ENCODE peak calls at places on chromosomes 3 and 15, in five cellular contexts. X is lung, U is fibroblast of lung, M is pancreas, V is tibial artery. F is an unnamed sample.
A peak's percentile ranks its signal among the peaks of the same experiment; 100 is the strongest.

GRCh38 chr3:79515072-79515471 is 252.7 kb downstream of the ROBO1 start:
- DNase-seq in X (no peak), U (peak; percentile 24), M (no peak), V (no peak), F (no peak)

GRCh38 chr3:24481193-24481592 is 13.5 kb downstream of the THRB start:
- DNase-seq in X (no peak), U (no peak), M (no peak), V (no peak), F (no peak)

GRCh38 chr15:84910928-84911623 is 26.6 kb downstream of the SLC28A1 start:
- DNase-seq in X (no peak), U (no peak), M (no peak), V (peak; percentile 62), F (no peak)

GRCh38 chr15:42549052-42549491 is 434 bp downstream of the HAUS2 start:
- DNase-seq in X (peak; percentile 32), U (peak; percentile 24), M (no peak), V (no peak), F (no peak)

GRCh38 chr3:170178631-170179030 is 2.9 kb downstream of the PHC3 start:
- DNase-seq in X (no peak), U (no peak), M (no peak), V (no peak), F (no peak)

GRCh38 chr3:146504546-146505197 is 35.3 kb upstream of the PLSCR2 start:
- DNase-seq in X (no peak), U (no peak), M (no peak), V (no peak), F (no peak)

GRCh38 chr3:79184226-79184625 is 583.6 kb downstream of the ROBO1 start:
- DNase-seq in X (no peak), U (no peak), M (no peak), V (no peak), F (no peak)

GRCh38 chr3:159971311-159971710 is 17.3 kb upstream of the IL12A start:
- DNase-seq in X (no peak), U (no peak), M (no peak), V (no peak), F (no peak)

GRCh38 chr3:42979044-42979962 is at the start of gene GASK1A:
- DNase-seq in X (peak; percentile 46), U (no peak), M (peak; percentile 53), V (peak; percentile 84), F (peak; percentile 68)

GRCh38 chr3:18237251-18238005 is 187.7 kb downstream of the SATB1 start:
- DNase-seq in X (no peak), U (peak; percentile 17), M (no peak), V (no peak), F (no peak)

GRCh38 chr3:51930439-51930838 is 11.3 kb downstream of the RRP9 start:
- DNase-seq in X (no peak), U (no peak), M (no peak), V (no peak), F (no peak)

GRCh38 chr3:45365060-45365459 is 23.3 kb upstream of the LARS2 start:
- DNase-seq in X (no peak), U (no peak), M (no peak), V (no peak), F (no peak)

GRCh38 chr3:52681610-52682009 is 4.1 kb downstream of the PBRM1 start:
- DNase-seq in X (no peak), U (no peak), M (no peak), V (no peak), F (no peak)

GRCh38 chr15:41160639-41161315 is 44.7 kb upstream of the INO80 start:
- DNase-seq in X (no peak), U (no peak), M (no peak), V (no peak), F (no peak)

GRCh38 chr3:50430186-50430585 is 70.9 kb upstream of the TMEM115 start:
- DNase-seq in X (no peak), U (no peak), M (no peak), V (no peak), F (no peak)

GRCh38 chr3:171142985-171143384 is 116.5 kb upstream of the SLC2A2 start:
- DNase-seq in X (peak; percentile 36), U (peak; percentile 74), M (peak; percentile 57), V (no peak), F (no peak)

GRCh38 chr15:81056276-81056675 is 55.6 kb downstream of the TLNRD1 start:
- DNase-seq in X (no peak), U (no peak), M (no peak), V (no peak), F (no peak)

GRCh38 chr3:121274411-121274810 is 271.4 kb downstream of the POLQ start:
- DNase-seq in X (no peak), U (no peak), M (no peak), V (no peak), F (no peak)

GRCh38 chr3:121477589-121477988 is 68.2 kb downstream of the POLQ start:
- DNase-seq in X (no peak), U (peak; percentile 17), M (no peak), V (no peak), F (no peak)

GRCh38 chr15:43132830-43133428 is 457 bp upstream of the TMEM62 start:
- DNase-seq in X (no peak), U (no peak), M (no peak), V (no peak), F (no peak)

GRCh38 chr15:60858511-60859085 is 370.5 kb downstream of the RORA start:
- DNase-seq in X (no peak), U (no peak), M (no peak), V (no peak), F (no peak)

GRCh38 chr3:52471371-52472238 is 16.2 kb downstream of the NISCH start:
- DNase-seq in X (peak; percentile 80), U (peak; percentile 60), M (no peak), V (peak; percentile 83), F (peak; percentile 51)

GRCh38 chr3:28349397-28350000 is 875 bp upstream of the AZI2 start:
- DNase-seq in X (no peak), U (no peak), M (no peak), V (no peak), F (no peak)

GRCh38 chr3:37751967-37752660 is 109.6 kb upstream of the CTDSPL start:
- DNase-seq in X (no peak), U (no peak), M (no peak), V (no peak), F (no peak)

GRCh38 chr15:48002772-48003171 is 118.0 kb upstream of the SLC24A5 start:
- DNase-seq in X (no peak), U (no peak), M (no peak), V (no peak), F (no peak)

DNA sequence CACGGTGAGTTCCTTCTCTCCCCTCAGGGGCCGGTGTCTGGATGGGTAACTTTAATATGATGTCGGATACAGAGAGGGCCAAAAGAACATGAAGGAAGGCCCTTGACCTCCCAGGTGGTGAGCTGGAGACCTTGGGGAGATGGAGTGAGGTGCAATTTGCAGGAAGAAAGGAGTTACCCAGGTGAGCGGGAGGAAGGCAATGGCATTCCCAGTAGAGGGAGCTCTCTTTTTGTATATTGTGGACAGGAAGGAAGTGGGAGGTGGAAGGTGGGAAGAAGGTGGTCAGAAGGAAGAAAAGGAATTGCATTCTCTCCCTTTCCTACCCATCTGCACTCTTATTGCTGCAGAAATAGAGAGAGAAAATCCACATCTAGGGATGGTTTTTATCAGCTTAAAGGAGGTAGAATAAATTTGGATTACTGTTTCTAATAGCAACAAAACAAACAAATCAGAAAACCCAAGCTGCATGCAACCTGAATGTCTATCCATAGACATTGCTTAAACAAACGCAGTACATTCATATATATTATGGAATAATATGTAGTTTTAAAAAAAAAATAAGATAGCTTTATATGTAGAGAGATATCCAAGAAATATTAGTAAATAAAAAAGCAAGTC is 169.0 kb upstream of the TSC22D2 start:
- DNase-seq in X (no peak), U (no peak), M (no peak), V (no peak), F (no peak)
- TF ChIP-seq CTCF in X (no peak), U (peak; percentile 11), M (no peak), V (no peak), F (peak; percentile 68)

DNA sequence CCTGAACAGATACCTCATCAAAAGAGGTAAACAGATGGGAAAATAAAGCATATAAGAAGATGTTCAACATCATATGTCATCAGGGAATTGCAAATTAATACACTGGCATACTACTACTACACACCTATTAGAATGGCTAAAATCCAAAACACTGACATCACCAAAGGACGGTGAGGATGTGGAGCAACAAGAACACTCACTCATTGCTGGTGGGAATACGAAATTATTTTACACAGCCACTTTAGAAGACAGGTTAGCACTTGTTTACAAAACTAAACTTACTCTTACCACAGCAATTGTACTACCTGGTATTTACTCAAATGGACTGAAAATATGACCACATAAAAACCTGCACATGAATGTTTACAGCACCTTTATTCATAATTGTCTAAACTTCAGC is 119.6 kb downstream of the GSK3B start:
- DNase-seq in X (no peak), U (no peak), M (no peak), V (no peak), F (no peak)
- H3K27ac ChIP-seq in X (no peak overlapping the region), U (no peak overlapping the region), M (no peak overlapping the region), V (no peak overlapping the region), F (peak overlapping the region; percentile 23)

GRCh38 chr15:63672775-63673174 is 75.6 kb downstream of the FBXL22 start:
- DNase-seq in X (no peak), U (no peak), M (no peak), V (no peak), F (no peak)

GRCh38 chr15:63663906-63664305 is 66.7 kb downstream of the FBXL22 start:
- DNase-seq in X (no peak), U (no peak), M (no peak), V (no peak), F (no peak)

GRCh38 chr15:63672369-63672768 is 75.2 kb downstream of the FBXL22 start:
- DNase-seq in X (no peak), U (no peak), M (no peak), V (no peak), F (no peak)

GRCh38 chr15:63668601-63669000 is 71.4 kb downstream of the FBXL22 start:
- DNase-seq in X (no peak), U (no peak), M (no peak), V (no peak), F (no peak)

DNA sequence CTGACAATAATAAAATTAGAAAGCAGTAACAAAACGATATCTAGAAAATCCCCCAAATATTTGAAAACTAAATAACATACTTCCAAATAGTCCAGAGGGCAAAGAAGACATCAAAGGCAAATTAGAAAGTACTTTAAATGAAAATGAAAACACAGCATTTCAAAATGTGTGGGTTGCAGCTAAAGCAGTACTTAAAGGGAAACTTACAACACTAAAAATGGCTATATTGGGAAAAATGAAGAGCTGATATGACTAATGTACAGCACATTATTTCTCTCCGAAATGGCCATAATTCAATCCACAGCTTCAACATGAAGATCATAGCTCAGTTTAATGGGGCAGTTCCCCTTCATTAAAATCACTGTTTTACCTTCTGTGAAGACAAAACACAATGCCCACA is 71.9 kb downstream of the FBXL22 start:
- DNase-seq in X (no peak), U (no peak), M (no peak), V (no peak), F (no peak)
- H3K4me1 ChIP-seq in X (no peaks in the 10 kb centered on the region), U (no peaks in the 10 kb centered on the region), M (no peaks in the 10 kb centered on the region), V (no peaks in the 10 kb centered on the region), F (no peaks in the 10 kb centered on the region)

GRCh38 chr3:125602752-125603649 is 7.7 kb upstream of the OSBPL11 start:
- DNase-seq in X (no peak), U (peak; percentile 57), M (no peak), V (no peak), F (peak; percentile 77)
- TF ChIP-seq CTCF in X (no peak), U (no peak), M (no peak), V (no peak), F (peak; percentile 49)

DNA sequence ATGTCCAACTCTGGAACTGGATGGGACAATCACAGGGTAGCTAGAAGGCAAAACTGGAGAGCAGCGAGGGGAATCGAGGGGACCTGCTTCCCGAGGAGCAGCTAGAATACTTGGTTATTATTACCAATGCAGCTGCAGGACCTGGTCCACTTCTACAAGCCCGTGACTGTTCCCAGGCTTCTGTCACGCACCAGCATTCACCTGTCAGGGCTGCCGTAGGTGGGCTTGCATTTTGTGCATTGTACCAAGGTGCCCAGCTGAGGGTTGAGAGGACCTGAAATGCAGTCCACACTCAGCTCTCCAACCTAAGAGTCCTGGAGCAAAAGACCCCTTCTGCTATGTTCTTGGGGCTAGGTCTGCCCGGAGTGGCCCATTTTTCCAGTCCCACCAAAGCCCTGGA is 2.3 kb downstream of the SEMA4B start:
- DNase-seq in X (no peak), U (no peak), M (no peak), V (no peak), F (no peak)
- H3K27ac ChIP-seq in X (no peak overlapping the region), U (no peak overlapping the region), M (no peak overlapping the region), V (no peak overlapping the region), F (peak overlapping the region; percentile 98)

F was measured in RWPE2.